ENCODE peak calls at places on chromosomes 13 and 19, in six cellular contexts. J is cardiac fibroblast; U is Caco-2; K is right cardiac atrium; E is left lung; P is CD4-positive, alpha-beta memory T cell. C is an unnamed sample.

GRCh38 chr19:1761528-1762242 is 8.4 kb downstream of the ONECUT3 start:
- DNase-seq in P (no peak), J (no peak), E (no peak), U (no peak), K (no peak), C (no peak)

GRCh38 chr19:40565910-40566495 is 10.7 kb upstream of the SHKBP1 start:
- DNase-seq in P (no peak), U (no peak), K (no peak), E (peak; percentile 71), J (no peak), C (no peak)

GRCh38 chr13:99422556-99423220 is 78.6 kb upstream of the TM9SF2 start:
- DNase-seq in P (no peak), K (no peak), U (no peak), E (no peak), J (no peak), C (no peak)

GRCh38 chr13:39263033-39263432 is 224.8 kb downstream of the NHLRC3 start:
- DNase-seq in U (peak; percentile 64), K (no peak), J (peak; percentile 63), P (peak; percentile 10), E (no peak), C (no peak)

GRCh38 chr19:51188227-51188559 is 36.7 kb upstream of the CD33 start:
- DNase-seq in P (no peak), K (no peak), E (no peak), J (no peak), U (no peak), C (no peak)

GRCh38 chr13:25232937-25233515 is 54.3 kb downstream of the MTMR6 start:
- DNase-seq in U (peak; percentile 46), K (no peak), P (peak; percentile 9), E (no peak), J (peak; percentile 56), C (no peak)

GRCh38 chr19:50978772-50979390 is 4.8 kb downstream of the KLK7 start:
- DNase-seq in U (no peak), E (no peak), P (no peak), J (no peak), K (no peak), C (no peak)

GRCh38 chr13:43054803-43055802 is 31.7 kb downstream of the DNAJC15 start:
- DNase-seq in K (peak; percentile 27), J (peak; percentile 74), P (peak; percentile 42), U (peak; percentile 93), E (no peak), C (peak; percentile 32)

GRCh38 chr13:50129065-50129922 is 114.0 kb downstream of the KCNRG start:
- DNase-seq in P (peak; percentile 59), J (peak; percentile 35), U (no peak), K (no peak), E (peak; percentile 81), C (no peak)

GRCh38 chr19:55212447-55212846 is 3.1 kb upstream of the PTPRH start:
- DNase-seq in P (peak; percentile 18), U (peak; percentile 90), E (no peak), K (no peak), J (peak; percentile 24), C (no peak)

GRCh38 chr13:87052731-87053130 is 618.4 kb upstream of the SLITRK5 start:
- DNase-seq in E (no peak), P (no peak), J (peak; percentile 4), K (no peak), U (no peak), C (no peak)

GRCh38 chr19:38190061-38190460 is 34.0 kb downstream of the DPF1 start:
- DNase-seq in J (no peak), E (no peak), P (no peak), U (no peak), K (no peak), C (no peak)

GRCh38 chr19:47226426-47227346 is 4.3 kb downstream of the BBC3 start:
- DNase-seq in P (peak; percentile 29), J (peak; percentile 83), U (peak; percentile 70), E (peak; percentile 94), K (peak; percentile 90), C (peak; percentile 32)

GRCh38 chr13:54078271-54078670 is 1049.7 kb downstream of the OLFM4 start:
- DNase-seq in J (no peak), K (no peak), E (no peak), U (no peak), P (no peak), C (no peak)

GRCh38 chr19:2578911-2579677 is 103.2 kb downstream of the GADD45B start:
- DNase-seq in K (peak; percentile 92), U (peak; percentile 89), E (peak; percentile 96), P (peak; percentile 59), J (peak; percentile 94), C (peak; percentile 56)

GRCh38 chr19:47492137-47492533 is 8.1 kb upstream of the KPTN start:
- DNase-seq in P (no peak), J (no peak), U (no peak), E (peak; percentile 58), K (no peak), C (no peak)

GRCh38 chr13:71260246-71260645 is 606.8 kb downstream of the DACH1 start:
- DNase-seq in E (no peak), J (peak; percentile 14), U (no peak), P (no peak), K (no peak), C (no peak)

GRCh38 chr13:53060840-53061485 is 32.4 kb downstream of the OLFM4 start:
- DNase-seq in E (no peak), U (no peak), K (no peak), J (no peak), P (no peak), C (no peak)

GRCh38 chr13:74661851-74662250 is 527.6 kb upstream of the KLF12 start:
- DNase-seq in P (no peak), E (no peak), K (no peak), J (no peak), U (no peak), C (no peak)

GRCh38 chr13:44842158-44842557 is 147.1 kb downstream of the NUFIP1 start:
- DNase-seq in E (no peak), J (peak; percentile 62), P (no peak), U (no peak), K (no peak), C (no peak)

GRCh38 chr19:36149673-36150406 is 2.4 kb downstream of the COX7A1 start:
- DNase-seq in E (peak; percentile 55), J (no peak), K (no peak), U (no peak), P (no peak), C (no peak)

GRCh38 chr13:47117268-47117667 is 220.4 kb upstream of the HTR2A start:
- DNase-seq in J (peak; percentile 73), U (no peak), E (no peak), P (no peak), K (no peak), C (no peak)

GRCh38 chr19:57708641-57709354 is at the start of gene ZNF154:
- DNase-seq in K (peak; percentile 47), P (peak; percentile 40), J (peak; percentile 68), U (no peak), E (peak; percentile 84), C (no peak)
- H3K4me3 ChIP-seq in K (peak within 1 kb of the TSS; percentile 45), P (peak within 1 kb of the TSS; percentile 24), J (peak within 1 kb of the TSS; percentile 87), U (no peak within 1 kb of the TSS), E (peak within 1 kb of the TSS; percentile 51), C (peak within 1 kb of the TSS; percentile 43)

DNA sequence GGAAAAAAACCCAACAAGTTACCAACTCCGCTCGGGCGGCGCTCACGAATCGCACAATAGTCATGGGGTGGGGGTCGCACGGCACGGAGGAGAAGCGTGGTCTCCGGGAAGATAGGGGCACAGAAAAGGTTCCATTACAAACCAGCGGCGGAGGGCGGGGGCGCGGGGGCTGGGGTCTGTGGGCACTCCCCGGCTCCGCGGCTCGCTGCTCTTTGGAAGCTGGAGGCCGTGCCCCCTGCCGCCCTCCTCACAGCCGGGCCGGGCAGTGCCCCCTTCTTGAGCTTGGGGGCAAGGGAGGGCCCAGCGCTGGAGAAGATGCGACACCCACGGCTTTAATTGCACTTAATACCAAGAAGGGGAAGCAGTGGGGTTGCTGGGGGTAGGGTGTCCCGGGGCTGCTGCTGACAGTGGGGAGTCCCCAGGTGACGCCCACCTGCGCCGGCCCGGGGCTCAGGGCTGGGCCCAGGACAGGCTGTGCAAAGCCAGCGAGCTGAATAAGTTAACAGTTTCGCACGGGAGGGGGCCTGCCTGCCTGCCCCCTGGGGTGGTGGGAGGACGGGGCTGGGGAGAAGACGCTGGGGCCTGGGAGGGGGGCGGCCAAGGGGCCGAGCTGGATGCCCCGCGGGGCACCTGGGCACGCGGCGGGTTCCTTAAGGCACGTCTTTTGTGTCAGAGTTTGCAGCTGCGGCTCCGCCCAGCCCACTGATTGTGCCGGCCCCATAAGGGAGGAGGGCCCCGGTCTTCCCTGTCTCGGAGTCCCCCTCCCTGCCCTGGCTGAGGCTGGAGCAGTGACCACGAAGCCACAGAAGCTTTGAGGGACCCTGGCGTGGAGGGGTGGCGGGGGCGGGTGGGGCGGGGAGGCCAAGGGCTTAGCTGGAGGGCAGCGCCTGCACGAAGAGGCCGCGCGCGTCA is 9.8 kb downstream of the DCAF15 start:
- DNase-seq in J (no peak), K (peak; percentile 45), U (no peak), P (no peak), E (peak; percentile 72), C (no peak)
- H3K4me3 ChIP-seq in J (no peak overlapping the region), K (no peak overlapping the region), U (no peak overlapping the region), P (no peak overlapping the region), E (no peak overlapping the region), C (no peak overlapping the region)

GRCh38 chr19:4059931-4060620 is 6.6 kb downstream of the ZBTB7A start:
- DNase-seq in U (no peak), E (peak; percentile 89), P (peak; percentile 59), K (peak; percentile 84), J (peak; percentile 74), C (peak; percentile 86)
- H3K4me3 ChIP-seq in U (no peak overlapping the region), E (peak overlapping the region; percentile 93), P (peak overlapping the region; percentile 23), K (no peak overlapping the region), J (peak overlapping the region; percentile 5), C (peak overlapping the region; percentile 37)

GRCh38 chr19:41928221-41928683 is at the start of gene ERFL:
- DNase-seq in E (no peak), P (no peak), K (no peak), U (no peak), J (no peak), C (peak; percentile 50)
- H3K4me3 ChIP-seq in E (peak within 1 kb of the TSS; percentile 37), P (peak within 1 kb of the TSS; percentile 74), K (peak within 1 kb of the TSS; percentile 57), U (peak within 1 kb of the TSS; percentile 59), J (peak within 1 kb of the TSS; percentile 43), C (peak within 1 kb of the TSS; percentile 75)

GRCh38 chr13:20832861-20833260 is 59.1 kb upstream of the EEF1AKMT1 start:
- DNase-seq in K (no peak), E (no peak), J (no peak), P (no peak), U (no peak), C (no peak)
- H3K4me3 ChIP-seq in K (no peak overlapping the region), E (no peak overlapping the region), J (no peak overlapping the region), P (no peak overlapping the region), U (no peak overlapping the region), C (no peak overlapping the region)